ENCODE peak calls at places on chromosomes 11 and 22, in four cellular contexts. Z, I, G and Y are unnamed samples.

GRCh38 chr11:28526406-28526751 is 418.2 kb downstream of the METTL15 start:
- DNase-seq in I (no peak), G (no peak), Z (no peak), Y (no peak)

GRCh38 chr22:44003776-44004460 is 20.2 kb upstream of the PARVB start:
- DNase-seq in G (no peak), I (no peak), Z (no peak), Y (peak; percentile 15)

GRCh38 chr22:26894362-26894761 is 237.0 kb downstream of the MIAT start:
- DNase-seq in I (no peak), Z (no peak), G (no peak), Y (no peak)

GRCh38 chr11:48123249-48123875 is 93.2 kb upstream of the OR4B1 start:
- DNase-seq in Z (no peak), G (no peak), I (peak; percentile 19), Y (no peak)

GRCh38 chr11:47967577-47968230 is 12.7 kb upstream of the PTPRJ start:
- DNase-seq in G (no peak), I (no peak), Z (no peak), Y (peak; percentile 1)

GRCh38 chr11:93348931-93349330 is 18.4 kb downstream of the DEUP1 start:
- DNase-seq in G (no peak), I (no peak), Z (no peak), Y (no peak)

GRCh38 chr11:63369165-63369970 is at the start of gene SLC22A9:
- DNase-seq in I (no peak), G (no peak), Z (no peak), Y (no peak)

GRCh38 chr22:48711031-48711431 is 1116.6 kb downstream of the BRD1 start:
- DNase-seq in I (no peak), G (no peak), Z (no peak), Y (no peak)

GRCh38 chr22:50282361-50283144 is 12.4 kb upstream of the MAPK11 start:
- DNase-seq in Z (no peak), G (no peak), I (no peak), Y (peak; percentile 89)
- H3K27ac ChIP-seq in Z (no peak overlapping the region), G (no peak overlapping the region), I (no peak overlapping the region), Y (peak overlapping the region; percentile 64)

GRCh38 chr22:47219789-47220188 is 457.3 kb downstream of the TBC1D22A start:
- DNase-seq in Z (no peak), I (no peak), G (no peak), Y (no peak)
- H3K9me3 ChIP-seq in Z (no peaks in the 10 kb centered on the region), I (no peaks in the 10 kb centered on the region), G (no peaks in the 10 kb centered on the region), Y (no peaks in the 10 kb centered on the region)

GRCh38 chr11:68026391-68027105 is 3.9 kb upstream of the NDUFS8 start:
- DNase-seq in Z (no peak), I (no peak), G (no peak), Y (no peak)

GRCh38 chr11:68024508-68024907 is 6.0 kb upstream of the NDUFS8 start:
- DNase-seq in I (no peak), Z (no peak), G (no peak), Y (no peak)

GRCh38 chr11:68027667-68028066 is 2.8 kb upstream of the NDUFS8 start:
- DNase-seq in G (no peak), Z (no peak), I (no peak), Y (no peak)

GRCh38 chr11:68022531-68022930 is 8.0 kb upstream of the NDUFS8 start:
- DNase-seq in I (no peak), G (no peak), Z (no peak), Y (no peak)

DNA sequence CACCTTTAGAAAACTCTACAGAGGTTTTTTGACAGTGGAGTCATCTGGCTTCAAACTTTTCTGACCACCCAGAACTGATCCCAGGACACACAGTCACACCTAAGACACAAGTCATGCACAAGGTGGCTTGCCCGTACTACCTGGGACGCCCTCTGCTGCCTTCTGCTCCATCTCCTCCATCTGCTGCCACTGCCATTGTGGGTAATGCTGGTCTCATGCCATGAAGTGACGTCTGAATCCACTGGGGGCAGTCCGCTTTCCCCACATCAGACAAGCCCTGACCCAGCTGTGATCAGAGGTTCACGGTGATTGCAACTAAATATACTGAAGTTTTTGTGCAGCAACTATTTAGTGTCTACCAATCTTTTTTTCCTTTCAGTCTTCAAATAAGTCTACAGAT is 5.4 kb upstream of the NDUFS8 start:
- DNase-seq in G (no peak), Z (no peak), I (no peak), Y (no peak)
- H3K36me3 ChIP-seq in G (no peaks in the 10 kb centered on the region), Z (no peaks in the 10 kb centered on the region), I (no peaks in the 10 kb centered on the region), Y (peaks cover 66% of the 10 kb centered on the region)

GRCh38 chr11:75565221-75565814 is 3.3 kb downstream of the SERPINH1 start:
- DNase-seq in I (no peak), Z (peak; percentile 53), G (no peak), Y (no peak)
- H3K27ac ChIP-seq in I (no peak overlapping the region), Z (peak overlapping the region; percentile 98), G (peak overlapping the region; percentile 92), Y (peak overlapping the region; percentile 96)

GRCh38 chr11:125551835-125552342 is 17.4 kb upstream of the EI24 start:
- DNase-seq in I (no peak), G (no peak), Z (no peak), Y (no peak)

GRCh38 chr11:125554038-125554437 is 15.2 kb upstream of the EI24 start:
- DNase-seq in G (no peak), Z (no peak), I (no peak), Y (no peak)

GRCh38 chr11:125550780-125551179 is 18.5 kb upstream of the EI24 start:
- DNase-seq in Z (no peak), I (no peak), G (no peak), Y (no peak)

GRCh38 chr11:125552927-125553326 is 16.4 kb upstream of the EI24 start:
- DNase-seq in Z (no peak), I (no peak), G (no peak), Y (no peak)

GRCh38 chr11:125553357-125553756 is 15.9 kb upstream of the EI24 start:
- DNase-seq in Z (no peak), G (peak; percentile 8), I (no peak), Y (no peak)
- H3K9me3 ChIP-seq in Z (peaks cover 25% of the 10 kb centered on the region), G (no peaks in the 10 kb centered on the region), I (peaks cover 17% of the 10 kb centered on the region), Y (peaks cover 21% of the 10 kb centered on the region)

GRCh38 chr11:3732671-3733070 is 61.5 kb upstream of the CHRNA10 start:
- DNase-seq in Z (no peak), G (no peak), I (no peak), Y (no peak)
- H3K36me3 ChIP-seq in Z (no peaks in the 10 kb centered on the region), G (peaks cover 40% of the 10 kb centered on the region), I (peaks cover 55% of the 10 kb centered on the region), Y (peaks cover 96% of the 10 kb centered on the region)

GRCh38 chr11:69499216-69499945 is 17.9 kb downstream of the LINC01488 start:
- DNase-seq in I (no peak), Z (no peak), G (peak; percentile 22), Y (peak; percentile 39)

GRCh38 chr11:69498614-69499175 is 17.2 kb downstream of the LINC01488 start:
- DNase-seq in Z (no peak), I (no peak), G (no peak), Y (peak; percentile 20)

GRCh38 chr11:69500285-69501120 is 19.0 kb downstream of the LINC01488 start:
- DNase-seq in Z (no peak), I (no peak), G (peak; percentile 21), Y (peak; percentile 33)

GRCh38 chr11:69501121-69501489 is 19.6 kb downstream of the LINC01488 start:
- DNase-seq in I (no peak), Z (no peak), G (no peak), Y (no peak)

DNA sequence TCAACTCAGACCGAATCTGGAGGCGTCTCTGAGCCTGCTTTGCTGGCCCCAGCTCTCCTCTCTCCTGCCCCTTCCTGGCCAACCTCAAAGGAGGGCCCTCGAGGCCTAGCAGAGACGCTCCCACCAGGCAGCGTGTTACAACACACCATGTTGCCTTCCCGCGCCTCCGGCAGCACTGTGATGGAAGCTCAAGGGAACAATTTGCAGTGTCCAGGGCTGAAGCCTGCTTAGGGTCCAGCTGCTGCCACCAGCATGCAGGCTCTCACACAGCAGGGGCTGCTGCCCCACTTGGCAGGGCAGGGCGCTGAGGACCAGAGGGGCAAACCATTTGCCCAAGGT is 18.5 kb downstream of the LINC01488 start:
- DNase-seq in I (no peak), G (peak; percentile 32), Z (no peak), Y (peak; percentile 41)
- H3K27ac ChIP-seq in I (no peak overlapping the region), G (no peak overlapping the region), Z (no peak overlapping the region), Y (no peak overlapping the region)

DNA sequence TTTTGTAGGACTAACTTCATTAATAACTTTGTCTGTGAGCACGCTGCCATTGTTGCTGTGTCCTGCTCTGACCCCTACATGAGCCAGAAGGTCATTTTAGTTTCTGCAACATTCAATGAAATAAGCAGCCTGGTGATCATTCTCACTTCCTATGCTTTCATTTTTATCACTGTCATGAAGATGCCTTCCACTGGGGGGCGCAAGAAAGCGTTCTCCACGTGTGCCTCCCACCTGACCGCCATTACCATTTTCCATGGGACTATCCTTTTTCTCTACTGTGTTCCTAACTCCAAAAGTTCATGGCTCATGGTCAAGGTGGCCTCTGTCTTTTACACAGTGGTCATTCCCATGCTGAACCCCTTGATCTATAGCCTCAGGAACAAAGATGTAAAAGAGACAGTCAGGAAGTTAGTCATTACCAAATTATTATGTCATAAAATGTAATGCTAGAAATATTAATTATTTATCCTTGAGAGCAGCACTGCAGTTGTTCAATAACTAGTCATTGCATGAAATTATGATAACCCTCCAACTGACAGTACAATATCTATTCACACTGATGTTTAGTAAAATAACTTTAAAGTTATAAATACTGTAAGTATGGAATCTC is 46.4 kb upstream of the OR5D13 start:
- DNase-seq in Z (no peak), I (no peak), G (peak; percentile 11), Y (no peak)
- H3K9me3 ChIP-seq in Z (no peaks in the 10 kb centered on the region), I (no peaks in the 10 kb centered on the region), G (no peaks in the 10 kb centered on the region), Y (no peaks in the 10 kb centered on the region)

GRCh38 chr22:47423861-47424820 is 661.7 kb downstream of the TBC1D22A start:
- DNase-seq in G (no peak), Z (no peak), I (no peak), Y (no peak)
- H3K36me3 ChIP-seq in G (no peaks in the 10 kb centered on the region), Z (no peaks in the 10 kb centered on the region), I (no peaks in the 10 kb centered on the region), Y (no peaks in the 10 kb centered on the region)